ENCODE peak calls at places on chromosomes 1 and 21, in five cellular contexts. A is left ventricle myocardium inferior, Z is body of pancreas, R is cardiac muscle cell, T is Panc1. K is an unnamed sample.

GRCh38 chr1:154943649-154944421 is 7.3 kb upstream of the PMVK start:
- DNase-seq in A (no peak), Z (no peak), R (peak; percentile 56), T (no peak), K (no peak)

GRCh38 chr1:88922214-88922613 is 30.8 kb upstream of the GTF2B start:
- DNase-seq in A (no peak), Z (no peak), R (no peak), T (no peak), K (no peak)

GRCh38 chr1:11105586-11105985 is 5.9 kb upstream of the EXOSC10 start:
- DNase-seq in A (no peak), Z (no peak), R (no peak), T (no peak), K (no peak)

GRCh38 chr1:39379187-39379586 is 112.2 kb upstream of the BMP8A start:
- DNase-seq in A (no peak), Z (no peak), R (no peak), T (no peak), K (no peak)

GRCh38 chr1:220788146-220788545 is 1.4 kb downstream of the MTARC1 start:
- DNase-seq in A (no peak), Z (no peak), R (no peak), T (no peak), K (no peak)

GRCh38 chr1:88736633-88737248 is 52.7 kb downstream of the PKN2 start:
- DNase-seq in A (no peak), Z (no peak), R (no peak), T (no peak), K (peak; percentile 21)

GRCh38 chr21:41387042-41387819 is 25.4 kb downstream of the MX2 start:
- DNase-seq in A (no peak), Z (no peak), R (no peak), T (no peak), K (no peak)

GRCh38 chr1:162846256-162847212 is 14.4 kb downstream of the CCDC190 start:
- DNase-seq in A (no peak), Z (no peak), R (no peak), T (no peak), K (no peak)

GRCh38 chr1:202938287-202938925 is 11.4 kb upstream of the KLHL12 start:
- DNase-seq in A (no peak), Z (no peak), R (no peak), T (no peak), K (no peak)

GRCh38 chr1:206442101-206442500 is 28.2 kb upstream of the IKBKE start:
- DNase-seq in A (no peak), Z (no peak), R (no peak), T (no peak), K (no peak)

GRCh38 chr1:1462318-1462966 is 9.1 kb upstream of the ATAD3B start:
- DNase-seq in A (peak; percentile 32), Z (peak; percentile 75), R (peak; percentile 41), T (no peak), K (no peak)

GRCh38 chr1:220791959-220792358 is 5.2 kb downstream of the MTARC1 start:
- DNase-seq in A (no peak), Z (no peak), R (no peak), T (no peak), K (no peak)

GRCh38 chr1:201917362-201918033 is 28.8 kb downstream of the SHISA4 start:
- DNase-seq in A (no peak), Z (no peak), R (no peak), T (no peak), K (no peak)

GRCh38 chr1:226107471-226108460 is 45.2 kb downstream of the H3-3A start:
- DNase-seq in A (no peak), Z (no peak), R (no peak), T (no peak), K (no peak)
- TF ChIP-seq CTCF in A (no peak), Z (no peak), R (no peak), T (no peak), K (no peak)

DNA sequence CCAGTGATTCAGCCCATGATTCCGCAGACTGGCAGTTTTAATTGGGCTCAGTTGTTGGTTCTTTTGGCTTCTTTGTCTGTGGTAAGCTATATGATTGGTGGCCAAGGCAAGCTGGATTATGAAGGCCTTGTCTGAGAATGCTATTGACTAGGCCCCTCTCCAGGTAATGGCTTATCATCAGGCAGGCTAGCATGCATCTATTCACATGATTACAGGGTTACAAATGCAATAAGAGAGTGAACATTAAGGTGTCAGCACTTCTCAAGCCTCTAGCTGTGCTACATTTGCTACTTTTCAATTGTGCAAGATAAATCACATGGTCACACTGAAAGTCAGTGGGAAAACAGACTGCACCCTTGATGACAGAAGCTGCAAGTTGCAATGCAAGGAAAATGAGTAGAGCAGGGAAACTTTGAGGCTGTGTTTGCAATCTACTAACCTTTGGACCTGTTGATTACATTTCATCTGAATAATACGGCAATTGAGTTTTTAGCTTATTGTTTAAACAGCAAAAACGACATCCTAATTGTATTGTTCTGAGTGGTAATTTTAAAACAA is 550.9 kb upstream of the TMPRSS15 start:
- DNase-seq in A (no peak), Z (no peak), R (peak; percentile 8), T (no peak), K (no peak)
- H3K4me1 ChIP-seq in A (no peaks in the 10 kb centered on the region), Z (peaks cover 7% of the 10 kb centered on the region), R (peaks cover 5% of the 10 kb centered on the region), T (no peaks in the 10 kb centered on the region), K (peaks cover 6% of the 10 kb centered on the region)

GRCh38 chr1:37947364-37947763 is 511 bp upstream of the INPP5B start:
- DNase-seq in A (no peak), Z (no peak), R (no peak), T (no peak), K (peak; percentile 70)
- H3K4me3 ChIP-seq in A (peak overlapping the region; percentile 94), Z (peak overlapping the region; percentile 45), R (no peak overlapping the region), T (peak overlapping the region; percentile 88), K (no peak overlapping the region)

DNA sequence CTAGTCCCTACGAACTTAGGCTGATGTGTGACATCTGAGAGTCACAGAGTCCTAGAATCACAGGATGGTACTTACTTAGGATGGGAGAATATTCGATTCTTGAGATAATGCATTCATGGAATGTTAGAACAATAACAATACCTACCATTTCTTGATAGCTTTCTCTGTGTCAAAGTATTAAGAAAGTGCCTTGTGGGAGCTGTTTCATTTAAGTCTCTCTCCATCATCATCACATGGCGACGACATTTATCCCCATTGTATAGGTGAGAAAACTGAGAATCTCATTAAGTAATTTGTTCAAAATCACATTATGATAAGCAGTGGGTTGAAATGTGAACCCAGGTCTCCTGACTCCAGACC is 270.7 kb downstream of the TRABD2B start:
- DNase-seq in A (no peak), Z (no peak), R (no peak), T (no peak), K (no peak)
- TF ChIP-seq CTCF in A (peak; percentile 33), Z (no peak), R (no peak), T (peak; percentile 46), K (no peak)

GRCh38 chr21:45148316-45149000 is 74.1 kb downstream of the ADARB1 start:
- DNase-seq in A (no peak), Z (no peak), R (no peak), T (no peak), K (no peak)
- H3K4me1 ChIP-seq in A (peaks cover 18% of the 10 kb centered on the region), Z (no peaks in the 10 kb centered on the region), R (peaks cover 6% of the 10 kb centered on the region), T (no peaks in the 10 kb centered on the region), K (no peaks in the 10 kb centered on the region)

DNA sequence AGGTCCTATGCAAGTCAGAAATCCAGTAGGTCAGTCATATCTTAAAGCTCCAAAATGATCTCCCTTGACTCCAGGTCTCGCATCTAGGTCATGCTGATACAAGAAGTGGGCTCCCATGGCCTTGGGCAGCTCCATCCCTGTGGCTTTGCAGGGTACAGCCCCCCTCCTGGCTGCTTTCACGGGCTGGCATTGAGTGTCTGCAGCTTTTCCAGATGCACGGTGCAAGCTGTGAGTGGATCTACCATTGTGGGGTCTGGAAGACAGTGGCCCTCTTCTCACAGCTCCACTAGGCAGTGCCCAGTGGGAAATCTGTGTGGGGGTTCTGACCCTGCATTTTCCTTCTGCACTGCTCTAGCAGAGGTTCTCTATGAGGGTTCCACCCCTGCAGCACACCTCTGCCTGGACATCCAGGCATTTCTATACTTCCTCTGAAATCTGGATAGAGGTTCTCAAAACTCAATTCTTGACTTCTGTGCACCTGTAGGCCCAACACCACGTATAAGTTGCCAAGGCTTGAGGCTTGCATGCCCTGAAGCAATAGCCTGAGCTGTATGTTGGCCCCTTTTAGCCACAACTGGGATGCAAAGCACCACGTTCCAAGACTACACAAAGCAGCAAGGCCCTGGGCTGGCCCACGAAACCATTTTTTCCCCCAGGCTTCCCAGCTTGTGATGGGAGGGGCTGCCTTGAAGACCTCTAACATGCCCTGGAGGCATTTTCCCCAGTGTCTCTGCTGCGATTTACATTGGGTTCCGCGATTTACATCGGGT is 472.7 kb downstream of the NPHP4 start:
- DNase-seq in A (no peak), Z (no peak), R (no peak), T (no peak), K (no peak)
- H3K4me3 ChIP-seq in A (no peak overlapping the region), Z (no peak overlapping the region), R (no peak overlapping the region), T (no peak overlapping the region), K (no peak overlapping the region)

K was measured in mucosa of descending colon.